ENCODE peak calls at places on chromosomes 12 and 14, in ten cellular contexts. G is cardiac muscle cell; O is thoracic aorta; R is stimulated activated effector memory CD8-positive, alpha-beta T cell treated with anti-CD3 and anti-CD28 coated beads, Interleukin-12 subunit alpha, Interleukin-12 subunit beta, amount 100 ng/mL, for 72 hours; W is EL; J is HEK293T; K is left cardiac atrium; U is upper lobe of right lung; A is ELR; H is vagina. D is an unnamed sample.

GRCh38 chr12:66066071-66066928 is 64.2 kb downstream of the LLPH start:
- DNase-seq in U (no peak), H (no peak), A (peak; percentile 54), J (peak; percentile 62), W (peak; percentile 75), G (peak; percentile 5), K (no peak), R (no peak), O (no peak), D (no peak)

GRCh38 chr12:75974323-75975273 is 57.0 kb downstream of the PHLDA1 start:
- DNase-seq in U (no peak), O (no peak), A (no peak), W (no peak), R (no peak), K (no peak), G (no peak), H (no peak), J (no peak), D (no peak)

GRCh38 chr14:39492267-39492666 is 60.0 kb upstream of the FBXO33 start:
- DNase-seq in R (no peak), O (no peak), U (no peak), J (no peak), A (peak; percentile 87), H (no peak), W (peak; percentile 87), K (no peak), G (peak; percentile 12), D (no peak)

GRCh38 chr12:49873361-49873934 is 30.3 kb downstream of the FAIM2 start:
- DNase-seq in A (peak; percentile 58), H (no peak), G (no peak), W (peak; percentile 25), K (peak; percentile 52), U (peak; percentile 49), R (no peak), J (no peak), O (no peak), D (no peak)

GRCh38 chr12:131028587-131029338 is 75.1 kb downstream of the ADGRD1 start:
- DNase-seq in R (no peak), H (no peak), O (no peak), K (peak; percentile 68), A (no peak), W (no peak), U (peak; percentile 80), G (no peak), J (no peak), D (no peak)

GRCh38 chr12:120402217-120402616 is 33.3 kb upstream of the MSI1 start:
- DNase-seq in J (peak; percentile 46), H (no peak), G (peak; percentile 87), A (peak; percentile 22), U (no peak), K (no peak), W (no peak), O (no peak), R (no peak), D (no peak)

GRCh38 chr14:59123526-59123925 is 64.9 kb upstream of the DAAM1 start:
- DNase-seq in K (peak; percentile 32), J (no peak), G (no peak), H (no peak), R (no peak), W (no peak), O (no peak), A (no peak), U (no peak), D (no peak)

GRCh38 chr12:130818381-130819247 is 20.4 kb downstream of the STX2 start:
- DNase-seq in U (peak; percentile 90), W (no peak), K (peak; percentile 65), R (peak; percentile 87), A (peak; percentile 6), H (no peak), O (no peak), G (peak; percentile 79), J (peak; percentile 20), D (peak; percentile 88)

GRCh38 chr14:98906123-98906995 is 365.6 kb downstream of the BCL11B start:
- DNase-seq in H (no peak), J (no peak), G (peak; percentile 28), W (no peak), O (no peak), R (no peak), A (no peak), K (no peak), U (no peak), D (no peak)

GRCh38 chr12:47946413-47947107 is 16.8 kb upstream of the TMEM106C start:
- DNase-seq in A (peak; percentile 55), H (no peak), G (no peak), R (no peak), J (no peak), K (no peak), O (no peak), W (peak; percentile 50), U (no peak), D (no peak)

GRCh38 chr14:22977434-22977683 is 5.0 kb downstream of the AJUBA start:
- DNase-seq in W (no peak), O (no peak), H (no peak), J (no peak), K (no peak), G (no peak), U (no peak), R (no peak), A (no peak), D (no peak)

GRCh38 chr12:130179191-130179590 is 16.9 kb downstream of the FZD10 start:
- DNase-seq in U (no peak), A (no peak), H (no peak), K (no peak), J (no peak), R (no peak), G (no peak), O (no peak), W (no peak), D (no peak)

GRCh38 chr12:89389755-89390661 is 37.7 kb upstream of the DUSP6 start:
- DNase-seq in R (no peak), K (no peak), O (no peak), G (no peak), A (no peak), U (no peak), W (peak; percentile 8), J (no peak), H (no peak), D (no peak)

GRCh38 chr14:61668267-61668666 is 27.0 kb upstream of the HIF1A start:
- DNase-seq in K (no peak), H (no peak), R (no peak), G (no peak), J (no peak), U (no peak), A (no peak), O (no peak), W (no peak), D (no peak)

GRCh38 chr12:124774462-124775167 is 89.0 kb downstream of the SCARB1 start:
- DNase-seq in U (no peak), G (no peak), K (peak; percentile 51), H (no peak), R (peak; percentile 59), J (no peak), O (peak; percentile 31), W (peak; percentile 65), A (peak; percentile 70), D (no peak)

GRCh38 chr12:28708918-28709371 is 440.1 kb upstream of the FAR2 start:
- DNase-seq in U (no peak), W (peak; percentile 58), H (no peak), A (no peak), O (no peak), K (no peak), R (no peak), G (no peak), J (no peak), D (no peak)

GRCh38 chr14:21248739-21249411 is 20.4 kb downstream of the HNRNPC start:
- DNase-seq in K (no peak), R (no peak), G (no peak), J (no peak), U (no peak), A (peak; percentile 36), W (no peak), H (no peak), O (no peak), D (no peak)

GRCh38 chr12:85273411-85274075 is 6.5 kb upstream of the ALX1 start:
- DNase-seq in R (no peak), A (peak; percentile 5), W (no peak), G (peak; percentile 42), O (no peak), U (peak; percentile 55), K (no peak), J (no peak), H (no peak), D (no peak)

GRCh38 chr14:62796431-62796830 is 248.8 kb downstream of the KCNH5 start:
- DNase-seq in J (no peak), O (no peak), U (no peak), K (no peak), A (no peak), R (no peak), G (no peak), H (no peak), W (no peak), D (no peak)

GRCh38 chr12:23536293-23536692 is 413.2 kb downstream of the SOX5 start:
- DNase-seq in K (no peak), A (no peak), W (no peak), J (no peak), U (no peak), O (no peak), R (no peak), H (no peak), G (no peak), D (no peak)

GRCh38 chr14:33716921-33717320 is 234.0 kb downstream of the EGLN3 start:
- DNase-seq in J (no peak), O (no peak), H (no peak), G (no peak), W (no peak), U (no peak), K (no peak), A (no peak), R (no peak), D (no peak)

GRCh38 chr12:93441111-93441616 is 583 bp downstream of the UBE2N start:
- DNase-seq in J (peak; percentile 18), G (peak; percentile 46), W (peak; percentile 23), R (peak; percentile 18), A (peak; percentile 55), H (no peak), O (no peak), K (peak; percentile 48), U (peak; percentile 77), D (no peak)

GRCh38 chr12:85626031-85626781 is 210.0 kb downstream of the RASSF9 start:
- DNase-seq in H (no peak), J (no peak), G (no peak), W (peak; percentile 81), K (no peak), A (peak; percentile 85), R (no peak), U (no peak), O (no peak), D (no peak)

GRCh38 chr12:68364893-68365725 is 32.9 kb upstream of the MDM1 start:
- DNase-seq in K (peak; percentile 95), U (peak; percentile 96), G (peak; percentile 47), R (peak; percentile 72), W (peak; percentile 96), A (peak; percentile 94), H (peak; percentile 97), O (peak; percentile 89), J (peak; percentile 76), D (peak; percentile 79)

GRCh38 chr14:35347323-35348043 is 55.3 kb downstream of the PSMA6 start:
- DNase-seq in K (no peak), G (no peak), J (no peak), U (no peak), O (no peak), H (no peak), W (no peak), R (no peak), A (no peak), D (peak; percentile 45)

GRCh38 chr14:92783813-92784431 is 10.2 kb upstream of the GOLGA5 start:
- DNase-seq in U (no peak), K (no peak), R (no peak), G (peak; percentile 64), W (peak; percentile 66), J (peak; percentile 40), A (peak; percentile 78), O (no peak), H (no peak), D (peak; percentile 17)

GRCh38 chr14:61321385-61322010 is at the start of gene PRKCH:
- DNase-seq in O (no peak), W (peak; percentile 57), A (peak; percentile 32), R (peak; percentile 58), J (peak; percentile 68), U (peak; percentile 94), G (peak; percentile 80), H (no peak), K (peak; percentile 87), D (peak; percentile 61)

GRCh38 chr14:62914025-62914424 is 131.2 kb downstream of the KCNH5 start:
- DNase-seq in U (no peak), K (no peak), J (no peak), W (peak; percentile 29), H (no peak), O (no peak), R (no peak), A (peak; percentile 16), G (no peak), D (no peak)